ENCODE peak calls at places on chromosomes 3 and 15, in four cellular contexts. One of them, this sample, is unnamed.

GRCh38 chr3:122350814-122351418 is 25.9 kb downstream of the CSTA start:
- DNase-seq in NCI-H1092: no peak
- DNase-seq in NCI-H460: no peak
- DNase-seq in activated CD8-positive, alpha-beta memory T cell treated with anti-CD3 and anti-CD28 coated beads for 24 hours: no peak
- DNase-seq in this sample: no peak

GRCh38 chr15:80699981-80700380 is 4.9 kb downstream of the ABHD17C start:
- DNase-seq in NCI-H1092: no peak
- DNase-seq in NCI-H460: no peak
- DNase-seq in activated CD8-positive, alpha-beta memory T cell treated with anti-CD3 and anti-CD28 coated beads for 24 hours: no peak
- DNase-seq in this sample: no peak

GRCh38 chr3:13539285-13539625 is 9.7 kb upstream of the FBLN2 start:
- DNase-seq in NCI-H1092: no peak
- DNase-seq in NCI-H460: no peak
- DNase-seq in activated CD8-positive, alpha-beta memory T cell treated with anti-CD3 and anti-CD28 coated beads for 24 hours: no peak
- DNase-seq in this sample: no peak

GRCh38 chr3:156847746-156848339 is 21.7 kb downstream of the LEKR1 start:
- DNase-seq in NCI-H1092: no peak
- DNase-seq in NCI-H460: no peak
- DNase-seq in activated CD8-positive, alpha-beta memory T cell treated with anti-CD3 and anti-CD28 coated beads for 24 hours: no peak
- DNase-seq in this sample: no peak

GRCh38 chr3:58835075-58835474 is 168.5 kb upstream of the FAM3D start:
- DNase-seq in NCI-H1092: no peak
- DNase-seq in NCI-H460: no peak
- DNase-seq in activated CD8-positive, alpha-beta memory T cell treated with anti-CD3 and anti-CD28 coated beads for 24 hours: no peak
- DNase-seq in this sample: no peak

GRCh38 chr3:101840066-101840465 is 9.2 kb upstream of the NFKBIZ start:
- DNase-seq in NCI-H1092: no peak
- DNase-seq in NCI-H460: no peak
- DNase-seq in activated CD8-positive, alpha-beta memory T cell treated with anti-CD3 and anti-CD28 coated beads for 24 hours: no peak
- DNase-seq in this sample: no peak

GRCh38 chr15:75153084-75153483 is 48.6 kb upstream of the C15orf39 start:
- DNase-seq in NCI-H1092: no peak
- DNase-seq in NCI-H460: peak
- DNase-seq in activated CD8-positive, alpha-beta memory T cell treated with anti-CD3 and anti-CD28 coated beads for 24 hours: no peak
- DNase-seq in this sample: no peak

GRCh38 chr3:45765956-45766355 is 30.4 kb downstream of the SLC6A20 start:
- DNase-seq in NCI-H1092: no peak
- DNase-seq in NCI-H460: no peak
- DNase-seq in activated CD8-positive, alpha-beta memory T cell treated with anti-CD3 and anti-CD28 coated beads for 24 hours: peak
- DNase-seq in this sample: no peak

GRCh38 chr15:59549826-59550225 is 61.8 kb upstream of the GCNT3 start:
- DNase-seq in NCI-H1092: no peak
- DNase-seq in NCI-H460: no peak
- DNase-seq in activated CD8-positive, alpha-beta memory T cell treated with anti-CD3 and anti-CD28 coated beads for 24 hours: no peak
- DNase-seq in this sample: no peak

GRCh38 chr15:57550640-57551039 is 41.1 kb upstream of the MYZAP start:
- DNase-seq in NCI-H1092: no peak
- DNase-seq in NCI-H460: no peak
- DNase-seq in activated CD8-positive, alpha-beta memory T cell treated with anti-CD3 and anti-CD28 coated beads for 24 hours: no peak
- DNase-seq in this sample: no peak

GRCh38 chr3:142940472-142940871 is 23.0 kb downstream of the PAQR9 start:
- DNase-seq in NCI-H1092: no peak
- DNase-seq in NCI-H460: no peak
- DNase-seq in activated CD8-positive, alpha-beta memory T cell treated with anti-CD3 and anti-CD28 coated beads for 24 hours: no peak
- DNase-seq in this sample: no peak

GRCh38 chr15:55879181-55879580 is 114.2 kb downstream of the NEDD4 start:
- DNase-seq in NCI-H1092: no peak
- DNase-seq in NCI-H460: no peak
- DNase-seq in activated CD8-positive, alpha-beta memory T cell treated with anti-CD3 and anti-CD28 coated beads for 24 hours: no peak
- DNase-seq in this sample: no peak

GRCh38 chr3:22276351-22276750 is 525.3 kb upstream of the ZNF385D start:
- DNase-seq in NCI-H1092: no peak
- DNase-seq in NCI-H460: no peak
- DNase-seq in activated CD8-positive, alpha-beta memory T cell treated with anti-CD3 and anti-CD28 coated beads for 24 hours: no peak
- DNase-seq in this sample: no peak

GRCh38 chr3:20648294-20648693 is 462.3 kb upstream of the SGO1 start:
- DNase-seq in NCI-H1092: no peak
- DNase-seq in NCI-H460: no peak
- DNase-seq in activated CD8-positive, alpha-beta memory T cell treated with anti-CD3 and anti-CD28 coated beads for 24 hours: no peak
- DNase-seq in this sample: peak

GRCh38 chr3:67524046-67524445 is 130.4 kb downstream of the SUCLG2 start:
- DNase-seq in NCI-H1092: no peak
- DNase-seq in NCI-H460: no peak
- DNase-seq in activated CD8-positive, alpha-beta memory T cell treated with anti-CD3 and anti-CD28 coated beads for 24 hours: no peak
- DNase-seq in this sample: no peak

GRCh38 chr3:40718681-40719080 is 193.9 kb downstream of the ZNF621 start:
- DNase-seq in NCI-H1092: no peak
- DNase-seq in NCI-H460: no peak
- DNase-seq in activated CD8-positive, alpha-beta memory T cell treated with anti-CD3 and anti-CD28 coated beads for 24 hours: no peak
- DNase-seq in this sample: no peak

GRCh38 chr3:155369244-155369643 is 75.8 kb upstream of the STRIT1 start:
- DNase-seq in NCI-H1092: no peak
- DNase-seq in NCI-H460: no peak
- DNase-seq in activated CD8-positive, alpha-beta memory T cell treated with anti-CD3 and anti-CD28 coated beads for 24 hours: no peak
- DNase-seq in this sample: no peak

GRCh38 chr3:66195347-66195783 is 25.4 kb upstream of the SLC25A26 start:
- DNase-seq in NCI-H1092: peak
- DNase-seq in NCI-H460: peak
- DNase-seq in activated CD8-positive, alpha-beta memory T cell treated with anti-CD3 and anti-CD28 coated beads for 24 hours: peak
- DNase-seq in this sample: peak

GRCh38 chr15:34726407-34727100 is 28.2 kb downstream of the GJD2 start:
- DNase-seq in NCI-H1092: no peak
- DNase-seq in NCI-H460: no peak
- DNase-seq in activated CD8-positive, alpha-beta memory T cell treated with anti-CD3 and anti-CD28 coated beads for 24 hours: no peak
- DNase-seq in this sample: no peak

GRCh38 chr15:39363761-39364586 is 216.9 kb upstream of the THBS1 start:
- DNase-seq in NCI-H1092: no peak
- DNase-seq in NCI-H460: no peak
- DNase-seq in activated CD8-positive, alpha-beta memory T cell treated with anti-CD3 and anti-CD28 coated beads for 24 hours: no peak
- DNase-seq in this sample: no peak

GRCh38 chr15:29676961-29677402 is 145.3 kb downstream of the TJP1 start:
- DNase-seq in NCI-H1092: no peak
- DNase-seq in NCI-H460: no peak
- DNase-seq in activated CD8-positive, alpha-beta memory T cell treated with anti-CD3 and anti-CD28 coated beads for 24 hours: no peak
- DNase-seq in this sample: no peak

GRCh38 chr3:29427266-29428103 is 146.6 kb downstream of the RBMS3 start:
- DNase-seq in NCI-H1092: no peak
- DNase-seq in NCI-H460: no peak
- DNase-seq in activated CD8-positive, alpha-beta memory T cell treated with anti-CD3 and anti-CD28 coated beads for 24 hours: no peak
- DNase-seq in this sample: no peak

GRCh38 chr15:47035756-47036155 is 681.5 kb upstream of the SEMA6D start:
- DNase-seq in NCI-H1092: no peak
- DNase-seq in NCI-H460: no peak
- DNase-seq in activated CD8-positive, alpha-beta memory T cell treated with anti-CD3 and anti-CD28 coated beads for 24 hours: no peak
- DNase-seq in this sample: no peak

GRCh38 chr3:122975163-122975923 is 52.2 kb downstream of the SEMA5B start:
- DNase-seq in NCI-H1092: peak
- DNase-seq in NCI-H460: no peak
- DNase-seq in activated CD8-positive, alpha-beta memory T cell treated with anti-CD3 and anti-CD28 coated beads for 24 hours: no peak
- DNase-seq in this sample: peak

GRCh38 chr15:83283813-83284562 is 476 bp downstream of the BNC1 start:
- DNase-seq in NCI-H1092: no peak
- DNase-seq in NCI-H460: no peak
- DNase-seq in activated CD8-positive, alpha-beta memory T cell treated with anti-CD3 and anti-CD28 coated beads for 24 hours: no peak
- DNase-seq in this sample: no peak

GRCh38 chr3:160169139-160169830 is 55.9 kb upstream of the C3orf80 start:
- DNase-seq in NCI-H1092: no peak
- DNase-seq in NCI-H460: no peak
- DNase-seq in activated CD8-positive, alpha-beta memory T cell treated with anti-CD3 and anti-CD28 coated beads for 24 hours: no peak
- DNase-seq in this sample: no peak

GRCh38 chr3:133843634-133844033 is 38.0 kb downstream of the SRPRB start:
- DNase-seq in NCI-H1092: no peak
- DNase-seq in NCI-H460: no peak
- DNase-seq in activated CD8-positive, alpha-beta memory T cell treated with anti-CD3 and anti-CD28 coated beads for 24 hours: no peak
- DNase-seq in this sample: no peak

GRCh38 chr3:129829640-129830039 is 63.9 kb downstream of the TMCC1 start:
- DNase-seq in NCI-H1092: no peak
- DNase-seq in NCI-H460: peak
- DNase-seq in activated CD8-positive, alpha-beta memory T cell treated with anti-CD3 and anti-CD28 coated beads for 24 hours: no peak
- DNase-seq in this sample: peak